ENCODE peak calls at places on chromosome 13, in ten cellular contexts. B is neural progenitor cell; P is SK-N-SH; S is mucosa of descending colon; U is BE2C; F is HCT116; V is CD8-positive, alpha-beta memory T cell; R is cardiac muscle cell; J is fibroblast of lung; W is CD4-positive, CD25-positive, alpha-beta regulatory T cell. K is an unnamed sample. For H3K36me3, the result is how much of the 10 kb centered on the place peaks cover.

GRCh38 chr13:39144941-39145533 is 106.8 kb downstream of the NHLRC3 start:
- DNase-seq in B (peak), P (peak), S (no peak), U (peak), F (peak), V (no peak), R (peak), J (peak), W (peak), K (peak)

GRCh38 chr13:113117335-113117872 is 5.2 kb upstream of the F10 start:
- DNase-seq in B (no peak), P (no peak), S (no peak), U (peak), F (no peak), V (no peak), R (no peak), J (no peak), W (no peak), K (no peak)

GRCh38 chr13:64591981-64592380 is 2638.2 kb downstream of the PCDH9 start:
- DNase-seq in B (no peak), P (no peak), S (no peak), U (no peak), F (no peak), V (no peak), R (no peak), J (peak), W (no peak), K (no peak)

GRCh38 chr13:110163020-110163658 is 143.8 kb downstream of the COL4A1 start:
- DNase-seq in B (no peak), P (peak), S (no peak), U (no peak), F (no peak), V (no peak), R (no peak), J (no peak), W (no peak), K (no peak)

GRCh38 chr13:46598140-46598819 is 45.3 kb downstream of the LRCH1 start:
- DNase-seq in B (no peak), P (no peak), S (no peak), U (no peak), F (no peak), V (no peak), R (no peak), J (no peak), W (peak), K (no peak)

GRCh38 chr13:85659493-85659892 is 139.7 kb downstream of the SLITRK6 start:
- DNase-seq in B (no peak), P (no peak), S (no peak), U (no peak), F (no peak), V (no peak), R (no peak), J (peak), W (no peak), K (no peak)

GRCh38 chr13:110340812-110341444 is 33.8 kb downstream of the COL4A2 start:
- DNase-seq in B (no peak), P (no peak), S (peak), U (no peak), F (no peak), V (no peak), R (peak), J (peak), W (peak), K (no peak)

GRCh38 chr13:37457594-37457993 is 141.0 kb downstream of the POSTN start:
- DNase-seq in B (no peak), P (no peak), S (no peak), U (no peak), F (no peak), V (no peak), R (no peak), J (no peak), W (no peak), K (no peak)

GRCh38 chr13:22061371-22061805 is 390.5 kb downstream of the FGF9 start:
- DNase-seq in B (no peak), P (no peak), S (no peak), U (no peak), F (no peak), V (peak), R (no peak), J (no peak), W (peak), K (no peak)

GRCh38 chr13:99982021-99982740 is 597 bp downstream of the ZIC2 start:
- DNase-seq in B (peak), P (peak), S (no peak), U (no peak), F (no peak), V (no peak), R (peak), J (peak), W (no peak), K (no peak)

GRCh38 chr13:41019027-41019487 is at the start of gene ELF1:
- DNase-seq in B (no peak), P (no peak), S (no peak), U (no peak), F (peak), V (peak), R (no peak), J (peak), W (peak), K (no peak)

GRCh38 chr13:59261928-59262488 is 901.7 kb downstream of the DIAPH3 start:
- DNase-seq in B (peak), P (no peak), S (no peak), U (peak), F (no peak), V (no peak), R (peak), J (no peak), W (no peak), K (peak)

GRCh38 chr13:41059466-41059865 is 1.8 kb upstream of the WBP4 start:
- DNase-seq in B (no peak), P (peak), S (no peak), U (no peak), F (no peak), V (no peak), R (no peak), J (peak), W (no peak), K (no peak)

GRCh38 chr13:107266657-107267056 is 698.7 kb upstream of the ARGLU1 start:
- DNase-seq in B (no peak), P (no peak), S (no peak), U (no peak), F (no peak), V (no peak), R (no peak), J (no peak), W (no peak), K (no peak)

GRCh38 chr13:102402292-102402691 is 444 bp upstream of the FGF14 start:
- DNase-seq in B (peak), P (peak), S (no peak), U (peak), F (no peak), V (peak), R (peak), J (peak), W (no peak), K (peak)

GRCh38 chr13:105139380-105140285 is 1395.8 kb downstream of the EFNB2 start:
- DNase-seq in B (no peak), P (no peak), S (peak), U (no peak), F (peak), V (peak), R (peak), J (peak), W (peak), K (no peak)

GRCh38 chr13:44768775-44769578 is 192.8 kb upstream of the TSC22D1 start:
- DNase-seq in B (no peak), P (no peak), S (no peak), U (no peak), F (no peak), V (no peak), R (no peak), J (peak), W (peak), K (no peak)

GRCh38 chr13:23696610-23697009 is 126.4 kb downstream of the TNFRSF19 start:
- DNase-seq in B (peak), P (no peak), S (no peak), U (no peak), F (no peak), V (no peak), R (no peak), J (no peak), W (no peak), K (no peak)

GRCh38 chr13:58869566-58869965 is 1238.0 kb downstream of the PCDH17 start:
- DNase-seq in B (no peak), P (no peak), S (no peak), U (no peak), F (no peak), V (no peak), R (no peak), J (no peak), W (no peak), K (no peak)

GRCh38 chr13:114104626-114105350 is 27.6 kb downstream of the RASA3 start:
- DNase-seq in B (no peak), P (peak), S (peak), U (no peak), F (no peak), V (no peak), R (no peak), J (no peak), W (no peak), K (no peak)

GRCh38 chr13:113860579-113861432 is 3.1 kb downstream of the GAS6 start:
- DNase-seq in B (peak), P (no peak), S (peak), U (no peak), F (no peak), V (no peak), R (peak), J (peak), W (no peak), K (no peak)

DNA sequence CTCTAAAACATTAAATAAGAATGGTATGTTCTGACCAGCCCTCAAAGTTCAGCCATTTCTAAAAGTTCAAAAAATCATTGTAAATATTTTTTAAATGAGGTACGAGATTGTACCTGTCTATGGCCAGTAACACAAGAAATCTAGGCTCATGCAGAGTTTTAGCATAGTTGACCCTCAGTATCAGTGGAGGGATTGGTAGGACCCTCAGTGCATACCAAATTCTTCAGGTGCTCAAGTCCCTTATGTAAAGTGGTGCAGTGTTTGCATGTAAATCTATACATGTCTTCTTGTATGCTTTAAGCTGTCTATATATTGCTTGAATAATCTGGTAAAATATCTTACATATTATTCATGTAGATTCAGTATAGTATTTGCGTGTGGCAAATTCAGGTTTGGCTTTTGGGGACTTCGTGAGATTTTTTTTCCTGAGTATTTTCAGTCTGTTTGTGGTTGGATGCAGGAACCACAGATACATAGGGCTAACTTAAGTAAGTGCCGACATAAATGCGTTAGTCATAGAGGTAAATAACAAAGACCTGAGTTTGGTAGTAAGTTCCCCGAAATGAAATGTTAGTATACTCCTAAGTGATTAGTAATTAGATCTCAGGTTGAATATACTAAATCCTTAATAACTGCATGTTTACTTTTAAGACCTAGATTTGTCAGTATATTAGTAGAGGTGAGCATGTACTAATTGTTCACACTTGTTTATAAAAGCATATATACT is 7.8 kb downstream of the MIR17HG start:
- DNase-seq in B (no peak), P (no peak), S (no peak), U (no peak), F (no peak), V (no peak), R (no peak), J (no peak), W (no peak), K (no peak)
- H3K36me3 ChIP-seq in B (under half), P (half or more), S (under half), U (half or more), F (under half), V (under half), R (under half), J (under half), W (under half), K (under half)

GRCh38 chr13:66972659-66973058 is 257.5 kb downstream of the PCDH9 start:
- DNase-seq in B (no peak), P (no peak), S (no peak), U (no peak), F (no peak), V (no peak), R (no peak), J (peak), W (no peak), K (no peak)

GRCh38 chr13:66962953-66963352 is 267.2 kb downstream of the PCDH9 start:
- DNase-seq in B (no peak), P (no peak), S (no peak), U (no peak), F (no peak), V (no peak), R (no peak), J (no peak), W (no peak), K (no peak)

GRCh38 chr13:66969291-66969690 is 260.8 kb downstream of the PCDH9 start:
- DNase-seq in B (no peak), P (no peak), S (no peak), U (no peak), F (no peak), V (no peak), R (no peak), J (no peak), W (no peak), K (no peak)

GRCh38 chr13:66965146-66965545 is 265.0 kb downstream of the PCDH9 start:
- DNase-seq in B (no peak), P (no peak), S (no peak), U (no peak), F (no peak), V (no peak), R (no peak), J (no peak), W (no peak), K (no peak)

GRCh38 chr13:66967825-66968597 is 262.1 kb downstream of the PCDH9 start:
- DNase-seq in B (no peak), P (no peak), S (no peak), U (no peak), F (no peak), V (no peak), R (no peak), J (no peak), W (no peak), K (no peak)
- H3K4me3 ChIP-seq in B (no peak), P (no peak), S (no peak), U (no peak), F (no peak), V (no peak), R (no peak), J (no peak), W (no peak), K (no peak)

DNA sequence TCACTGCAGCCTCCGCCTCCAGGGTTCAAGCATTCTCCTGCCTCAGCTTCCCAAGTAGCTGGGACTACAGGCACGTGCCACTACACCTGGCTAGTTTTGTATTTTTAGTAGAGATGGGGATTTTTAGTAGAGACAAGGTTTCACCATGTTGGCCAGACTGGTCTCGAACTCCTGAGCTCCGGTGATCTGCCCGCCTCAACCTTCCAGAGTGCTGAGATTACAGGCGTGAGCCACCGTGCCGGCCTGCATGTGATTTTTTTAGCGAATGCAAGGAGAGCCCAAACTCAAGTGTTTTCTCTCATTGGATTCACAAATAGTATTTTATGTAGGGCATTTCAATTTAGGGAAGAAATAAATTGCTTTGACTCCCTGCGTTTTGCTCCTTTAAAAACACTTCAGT is 4.4 kb downstream of the ZMYM2 start:
- DNase-seq in B (no peak), P (no peak), S (no peak), U (no peak), F (no peak), V (no peak), R (no peak), J (no peak), W (no peak), K (no peak)
- H3K36me3 ChIP-seq in B (under half), P (half or more), S (under half), U (under half), F (under half), V (under half), R (under half), J (under half), W (under half), K (under half)

GRCh38 chr13:108860418-108860817 is 231.0 kb downstream of the MYO16 start:
- DNase-seq in B (no peak), P (no peak), S (no peak), U (no peak), F (no peak), V (no peak), R (no peak), J (no peak), W (no peak), K (no peak)

GRCh38 chr13:108855737-108856387 is 226.5 kb downstream of the MYO16 start:
- DNase-seq in B (no peak), P (no peak), S (no peak), U (no peak), F (no peak), V (no peak), R (no peak), J (no peak), W (no peak), K (no peak)

GRCh38 chr13:108858676-108859075 is 229.3 kb downstream of the MYO16 start:
- DNase-seq in B (no peak), P (no peak), S (no peak), U (no peak), F (no peak), V (no peak), R (no peak), J (no peak), W (no peak), K (no peak)

GRCh38 chr13:108859202-108860012 is 230.0 kb downstream of the MYO16 start:
- DNase-seq in B (no peak), P (no peak), S (no peak), U (no peak), F (no peak), V (no peak), R (peak), J (peak), W (no peak), K (no peak)
- H3K4me3 ChIP-seq in B (no peak), P (peak), S (no peak), U (no peak), F (no peak), V (no peak), R (no peak), J (peak), W (no peak), K (no peak)

GRCh38 chr13:77138813-77139212 is 111.9 kb upstream of the FBXL3 start:
- DNase-seq in B (no peak), P (no peak), S (no peak), U (no peak), F (no peak), V (no peak), R (no peak), J (no peak), W (no peak), K (no peak)
- H3K36me3 ChIP-seq in B (under half), P (under half), S (under half), U (half or more), F (under half), V (under half), R (under half), J (under half), W (half or more), K (under half)